ENCODE peak calls at places on chromosomes 6 and 20, in eight cellular contexts. F is HEK293T, U is mesendoderm, R is uterus, J is NCI-H82, B is HT1080, H is fibroblast of lung, Z is mesenchymal stem cell. I is an unnamed sample.

GRCh38 chr6:49339096-49339495 is 124.0 kb downstream of the MMUT start:
- DNase-seq in F (no peak), U (no peak), R (no peak), J (no peak), B (no peak), H (no peak), Z (no peak), I (no peak)

GRCh38 chr6:160853946-160854345 is 137.6 kb upstream of the MAP3K4 start:
- DNase-seq in F (no peak), U (no peak), R (no peak), J (no peak), B (no peak), H (no peak), Z (no peak), I (no peak)

GRCh38 chr6:110101885-110102284 is 77.6 kb downstream of the WASF1 start:
- DNase-seq in F (no peak), U (no peak), R (no peak), J (no peak), B (no peak), H (no peak), Z (no peak), I (no peak)

GRCh38 chr6:156515242-156515641 is 261.9 kb upstream of the ARID1B start:
- DNase-seq in F (no peak), U (no peak), R (no peak), J (no peak), B (no peak), H (no peak), Z (no peak), I (no peak)

GRCh38 chr6:150169609-150170008 is 26.8 kb downstream of the PPP1R14C start:
- DNase-seq in F (no peak), U (no peak), R (no peak), J (no peak), B (peak), H (peak), Z (peak), I (peak)

GRCh38 chr6:21882066-21882465 is 288.5 kb downstream of the SOX4 start:
- DNase-seq in F (no peak), U (no peak), R (no peak), J (no peak), B (no peak), H (no peak), Z (no peak), I (peak)

GRCh38 chr20:61526907-61527306 is 274.8 kb downstream of the CDH4 start:
- DNase-seq in F (no peak), U (no peak), R (no peak), J (no peak), B (no peak), H (no peak), Z (no peak), I (no peak)

GRCh38 chr6:144898741-144899140 is 613.6 kb downstream of the UTRN start:
- DNase-seq in F (no peak), U (no peak), R (no peak), J (no peak), B (no peak), H (no peak), Z (no peak), I (no peak)

GRCh38 chr6:6176132-6176531 is 144.3 kb downstream of the F13A1 start:
- DNase-seq in F (no peak), U (no peak), R (no peak), J (no peak), B (no peak), H (no peak), Z (no peak), I (peak)

GRCh38 chr20:57323034-57323433 is 6.6 kb upstream of the SPO11 start:
- DNase-seq in F (no peak), U (peak), R (peak), J (peak), B (peak), H (no peak), Z (peak), I (peak)

GRCh38 chr20:59604770-59605665 is 678 bp downstream of the PHACTR3 start:
- DNase-seq in F (no peak), U (peak), R (no peak), J (no peak), B (no peak), H (no peak), Z (no peak), I (peak)

GRCh38 chr20:36485286-36485685 is 56.0 kb upstream of the MYL9 start:
- DNase-seq in F (no peak), U (no peak), R (no peak), J (no peak), B (no peak), H (no peak), Z (no peak), I (no peak)

GRCh38 chr6:166307981-166308768 is at the start of gene PRR18:
- DNase-seq in F (no peak), U (peak), R (no peak), J (peak), B (no peak), H (no peak), Z (peak), I (peak)

GRCh38 chr20:63639093-63639860 is 12.4 kb upstream of the GMEB2 start:
- DNase-seq in F (no peak), U (no peak), R (no peak), J (no peak), B (no peak), H (no peak), Z (no peak), I (no peak)

GRCh38 chr6:150142304-150142656 is 564 bp upstream of the PPP1R14C start:
- DNase-seq in F (no peak), U (peak), R (no peak), J (no peak), B (peak), H (peak), Z (peak), I (peak)

GRCh38 chr20:43554369-43554768 is 4.5 kb upstream of the SGK2 start:
- DNase-seq in F (no peak), U (no peak), R (no peak), J (no peak), B (no peak), H (peak), Z (no peak), I (no peak)

GRCh38 chr6:40852667-40853383 is 186.2 kb downstream of the UNC5CL start:
- DNase-seq in F (peak), U (peak), R (no peak), J (peak), B (peak), H (no peak), Z (peak), I (no peak)

GRCh38 chr6:54891536-54891935 is 45.0 kb downstream of the FAM83B start:
- DNase-seq in F (no peak), U (no peak), R (no peak), J (no peak), B (no peak), H (no peak), Z (no peak), I (peak)

GRCh38 chr6:109381747-109382575 is at the start of gene CD164:
- DNase-seq in F (peak), U (peak), R (peak), J (peak), B (peak), H (peak), Z (peak), I (peak)

GRCh38 chr20:14566505-14566904 is 229.1 kb upstream of the FLRT3 start:
- DNase-seq in F (no peak), U (no peak), R (no peak), J (no peak), B (no peak), H (peak), Z (peak), I (no peak)

GRCh38 chr6:88891135-88891845 is 72.1 kb downstream of the RNGTT start:
- DNase-seq in F (no peak), U (no peak), R (no peak), J (no peak), B (no peak), H (no peak), Z (no peak), I (no peak)

GRCh38 chr20:38842558-38842981 is 37.1 kb downstream of the PPP1R16B start:
- DNase-seq in F (no peak), U (no peak), R (no peak), J (no peak), B (no peak), H (no peak), Z (no peak), I (no peak)

GRCh38 chr6:108874470-108875160 is 26.4 kb downstream of the ARMC2 start:
- DNase-seq in F (no peak), U (no peak), R (no peak), J (no peak), B (no peak), H (peak), Z (peak), I (no peak)

GRCh38 chr6:81749704-81750103 is 2.8 kb downstream of the TENT5A start:
- DNase-seq in F (no peak), U (no peak), R (no peak), J (no peak), B (no peak), H (no peak), Z (peak), I (no peak)

GRCh38 chr6:50714487-50715379 is 1.4 kb downstream of the TFAP2D start:
- DNase-seq in F (no peak), U (peak), R (no peak), J (peak), B (no peak), H (no peak), Z (no peak), I (no peak)

GRCh38 chr20:57335392-57335791 is 5.8 kb downstream of the SPO11 start:
- DNase-seq in F (no peak), U (no peak), R (no peak), J (peak), B (no peak), H (no peak), Z (no peak), I (no peak)

GRCh38 chr6:64254558-64254957 is 619.0 kb downstream of the PHF3 start:
- DNase-seq in F (no peak), U (no peak), R (no peak), J (peak), B (no peak), H (no peak), Z (no peak), I (no peak)

GRCh38 chr6:24752917-24753486 is 21.7 kb upstream of the GMNN start:
- DNase-seq in F (no peak), U (no peak), R (no peak), J (no peak), B (no peak), H (no peak), Z (no peak), I (no peak)

GRCh38 chr6:30998785-30999184 is 11.5 kb upstream of the MUC22 start:
- DNase-seq in F (no peak), U (no peak), R (no peak), J (no peak), B (no peak), H (no peak), Z (no peak), I (no peak)

GRCh38 chr6:128465368-128466343 is 54.7 kb downstream of the PTPRK start:
- DNase-seq in F (no peak), U (no peak), R (no peak), J (no peak), B (no peak), H (no peak), Z (no peak), I (no peak)

GRCh38 chr6:26122402-26122792 is 35.2 kb downstream of the HFE start:
- DNase-seq in F (no peak), U (peak), R (no peak), J (peak), B (no peak), H (no peak), Z (peak), I (peak)

GRCh38 chr20:11362450-11362849 is 555.2 kb upstream of the BTBD3 start:
- DNase-seq in F (no peak), U (no peak), R (no peak), J (no peak), B (no peak), H (no peak), Z (no peak), I (no peak)

GRCh38 chr6:82144852-82145332 is 102.7 kb downstream of the IBTK start:
- DNase-seq in F (peak), U (peak), R (peak), J (no peak), B (peak), H (peak), Z (peak), I (peak)

GRCh38 chr6:48691420-48691819 is 580.4 kb upstream of the PTCHD4 start:
- DNase-seq in F (no peak), U (no peak), R (no peak), J (no peak), B (no peak), H (no peak), Z (no peak), I (no peak)

GRCh38 chr20:15811951-15812350 is 761.3 kb downstream of the KIF16B start:
- DNase-seq in F (no peak), U (no peak), R (no peak), J (peak), B (no peak), H (no peak), Z (no peak), I (no peak)

GRCh38 chr6:20811112-20811746 is 277.0 kb downstream of the CDKAL1 start:
- DNase-seq in F (peak), U (peak), R (no peak), J (peak), B (peak), H (peak), Z (peak), I (peak)

GRCh38 chr20:34706912-34707784 is 3.0 kb downstream of the TP53INP2 start:
- DNase-seq in F (no peak), U (no peak), R (no peak), J (peak), B (no peak), H (no peak), Z (no peak), I (no peak)

GRCh38 chr6:2558861-2559811 is 191.6 kb downstream of the MYLK4 start:
- DNase-seq in F (no peak), U (no peak), R (no peak), J (no peak), B (no peak), H (no peak), Z (no peak), I (peak)

GRCh38 chr6:168035098-168035660 is 37.7 kb downstream of the KIF25 start:
- DNase-seq in F (peak), U (peak), R (peak), J (peak), B (no peak), H (peak), Z (peak), I (peak)

I was measured in kidney tubule cell.